ENCODE peak calls at places on chromosomes 6 and 20, in seven cellular contexts. L is A172; V is cardiac fibroblast; Q is fibroblast of the aortic adventitia; I is NCI-H1092; P is HT1080; S is activated CD4-positive, CD25-positive, alpha-beta regulatory T cell treated with anti-CD3 and anti-CD28 coated beads, Interleukin-2, amount 50 U/mL, for 16 hours. A is an unnamed sample.
A peak's percentile ranks its signal among the peaks of the same experiment; 100 is the strongest.

GRCh38 chr20:991850-992249 is 10.3 kb downstream of the RSPO4 start:
- DNase-seq in Q (no peak), I (no peak), P (no peak), L (no peak), V (no peak), S (no peak), A (no peak)

GRCh38 chr6:32852844-32853540 is 512 bp downstream of the TAP1 start:
- DNase-seq in Q (peak; percentile 22), I (no peak), L (peak; percentile 21), S (peak; percentile 37), V (peak; percentile 46), P (peak; percentile 24), A (peak; percentile 79)

GRCh38 chr6:10081957-10082356 is 332.9 kb downstream of the TFAP2A start:
- DNase-seq in S (no peak), L (no peak), Q (no peak), I (no peak), P (no peak), V (no peak), A (no peak)

GRCh38 chr6:170293411-170293844 is 2.5 kb upstream of the DLL1 start:
- DNase-seq in I (no peak), Q (no peak), V (no peak), P (no peak), S (no peak), L (no peak), A (no peak)

GRCh38 chr6:82906489-82906888 is 159.2 kb downstream of the UBE3D start:
- DNase-seq in L (no peak), S (no peak), P (no peak), I (no peak), Q (peak; percentile 9), V (peak; percentile 12), A (no peak)

GRCh38 chr6:110398778-110399177 is 16.6 kb downstream of the DDO start:
- DNase-seq in Q (no peak), V (peak; percentile 69), L (peak; percentile 66), S (no peak), I (no peak), P (peak; percentile 56), A (no peak)

GRCh38 chr6:23140879-23141278 is 571.5 kb downstream of the HDGFL1 start:
- DNase-seq in Q (no peak), I (no peak), L (no peak), P (no peak), S (no peak), V (peak; percentile 10), A (no peak)

GRCh38 chr20:63223826-63224207 is 7.9 kb upstream of the YTHDF1 start:
- DNase-seq in P (no peak), I (no peak), S (no peak), Q (no peak), L (no peak), V (no peak), A (no peak)

GRCh38 chr20:63657260-63657936 is 714 bp upstream of the RTEL1 start:
- DNase-seq in V (peak; percentile 26), Q (no peak), L (no peak), I (no peak), S (no peak), P (no peak), A (no peak)

GRCh38 chr20:58719971-58720371 is 27.4 kb downstream of the NPEPL1 start:
- DNase-seq in S (no peak), Q (no peak), I (no peak), L (no peak), P (no peak), V (no peak), A (no peak)

GRCh38 chr6:47934023-47934422 is 152.2 kb downstream of the OPN5 start:
- DNase-seq in Q (no peak), S (no peak), L (no peak), I (no peak), V (no peak), P (no peak), A (no peak)

GRCh38 chr6:132937466-132937906 is 123.1 kb downstream of the RPS12 start:
- DNase-seq in V (peak; percentile 45), L (peak; percentile 31), I (peak; percentile 71), S (no peak), P (peak; percentile 44), Q (peak; percentile 31), A (no peak)

GRCh38 chr20:40757087-40757486 is 68.1 kb upstream of the MAFB start:
- DNase-seq in Q (no peak), I (no peak), P (peak; percentile 79), V (peak; percentile 5), L (no peak), S (no peak), A (no peak)

GRCh38 chr6:81772741-81773140 is 20.3 kb upstream of the TENT5A start:
- DNase-seq in S (no peak), L (peak; percentile 64), I (no peak), Q (no peak), P (peak; percentile 49), V (peak; percentile 56), A (no peak)

GRCh38 chr20:50310673-50311051 is 120.0 kb downstream of the CEBPB start:
- DNase-seq in P (no peak), V (no peak), Q (no peak), L (no peak), I (no peak), S (no peak), A (no peak)

GRCh38 chr6:38783436-38784228 is 68.5 kb downstream of the DNAH8 start:
- DNase-seq in V (no peak), Q (no peak), I (no peak), P (no peak), S (no peak), L (no peak), A (no peak)

GRCh38 chr20:44776977-44777376 is 31.3 kb downstream of the KCNK15 start:
- DNase-seq in I (no peak), S (no peak), V (peak; percentile 37), Q (peak; percentile 32), L (peak; percentile 26), P (no peak), A (no peak)

GRCh38 chr6:27478141-27478705 is 5.3 kb upstream of the ZNF184 start:
- DNase-seq in P (no peak), V (peak; percentile 55), S (no peak), Q (peak; percentile 45), L (peak; percentile 14), I (no peak), A (no peak)

GRCh38 chr6:84804720-84805119 is 40.3 kb upstream of the TBX18 start:
- DNase-seq in S (no peak), I (no peak), L (peak; percentile 43), Q (peak; percentile 27), V (peak; percentile 58), P (peak; percentile 67), A (no peak)

GRCh38 chr6:124297507-124297906 is 493.8 kb downstream of the NKAIN2 start:
- DNase-seq in Q (no peak), L (no peak), P (no peak), S (no peak), I (no peak), V (no peak), A (no peak)

GRCh38 chr6:64683682-64684081 is 1023.3 kb downstream of the EYS start:
- DNase-seq in I (no peak), S (no peak), V (peak; percentile 58), Q (no peak), P (peak; percentile 91), L (peak; percentile 77), A (no peak)

GRCh38 chr6:138523347-138524210 is 24.3 kb upstream of the NHSL1 start:
- DNase-seq in Q (no peak), I (no peak), S (no peak), V (peak; percentile 36), L (no peak), P (no peak), A (no peak)

GRCh38 chr6:2215342-2215741 is 30.1 kb downstream of the GMDS start:
- DNase-seq in Q (no peak), P (peak; percentile 72), L (peak; percentile 30), S (no peak), I (no peak), V (no peak), A (no peak)

GRCh38 chr6:15593798-15594197 is 69.0 kb downstream of the DTNBP1 start:
- DNase-seq in Q (peak; percentile 71), S (no peak), V (peak; percentile 9), I (no peak), P (no peak), L (no peak), A (no peak)

GRCh38 chr6:106084106-106084963 is 1.8 kb upstream of the PRDM1 start:
- DNase-seq in V (peak; percentile 91), I (no peak), P (peak; percentile 91), L (no peak), Q (peak; percentile 83), S (no peak), A (no peak)

GRCh38 chr6:31627690-31628287 is 7.3 kb downstream of the PRRC2A start:
- DNase-seq in L (no peak), I (no peak), V (no peak), P (no peak), S (no peak), Q (no peak), A (no peak)

GRCh38 chr6:1609662-1610496 is at the start of gene FOXC1:
- DNase-seq in V (peak; percentile 95), L (peak; percentile 83), P (peak; percentile 94), I (no peak), Q (peak; percentile 98), S (no peak), A (peak; percentile 92)

GRCh38 chr6:161523367-161523766 is 249.5 kb upstream of the AGPAT4 start:
- DNase-seq in P (no peak), L (no peak), S (no peak), I (no peak), Q (no peak), V (no peak), A (no peak)

GRCh38 chr6:68114648-68115047 is 520.4 kb upstream of the ADGRB3 start:
- DNase-seq in Q (no peak), P (no peak), L (no peak), I (no peak), V (no peak), S (no peak), A (no peak)

GRCh38 chr6:140083375-140083774 is 708.9 kb upstream of the CITED2 start:
- DNase-seq in S (no peak), I (no peak), P (no peak), V (no peak), Q (no peak), L (no peak), A (no peak)

GRCh38 chr20:51385941-51386530 is 156.5 kb downstream of the NFATC2 start:
- DNase-seq in L (peak; percentile 52), V (peak; percentile 61), P (peak; percentile 40), S (no peak), I (no peak), Q (peak; percentile 45), A (no peak)

GRCh38 chr20:24753136-24753535 is 195.9 kb upstream of the CST7 start:
- DNase-seq in P (no peak), I (no peak), S (no peak), L (no peak), V (no peak), Q (no peak), A (no peak)